ENCODE peak calls at places on chromosomes 13 and 19, in eight cellular contexts. Z is neural progenitor cell; L is amniotic stem cell; U is CD8-positive, alpha-beta memory T cell; R is GOT3; A is GM20000; W is PC-9; T is ureter. I is an unnamed sample.

GRCh38 chr19:35673121-35673804 is 6.9 kb downstream of the UPK1A start:
- DNase-seq in Z (peak), L (peak), U (no peak), R (no peak), A (peak), W (peak), T (no peak), I (peak)

GRCh38 chr13:50576156-50576555 is 267.3 kb downstream of the DLEU7 start:
- DNase-seq in Z (no peak), L (no peak), U (no peak), R (no peak), A (no peak), W (no peak), T (no peak), I (no peak)

GRCh38 chr19:33758541-33759013 is 38.1 kb upstream of the KCTD15 start:
- DNase-seq in Z (no peak), L (no peak), U (no peak), R (no peak), A (no peak), W (no peak), T (peak), I (no peak)

GRCh38 chr19:1041835-1042685 is 2.2 kb downstream of the ABCA7 start:
- DNase-seq in Z (no peak), L (no peak), U (no peak), R (peak), A (no peak), W (no peak), T (no peak), I (no peak)

GRCh38 chr19:17406887-17407196 is 1.4 kb upstream of the BST2 start:
- DNase-seq in Z (no peak), L (no peak), U (no peak), R (no peak), A (no peak), W (no peak), T (no peak), I (no peak)

GRCh38 chr19:33774751-33775150 is 21.9 kb upstream of the KCTD15 start:
- DNase-seq in Z (no peak), L (no peak), U (no peak), R (no peak), A (no peak), W (no peak), T (no peak), I (no peak)

GRCh38 chr19:37997911-37998344 is 90.9 kb downstream of the SIPA1L3 start:
- DNase-seq in Z (no peak), L (peak), U (no peak), R (no peak), A (no peak), W (no peak), T (no peak), I (no peak)

GRCh38 chr19:36257512-36257876 is 42.6 kb downstream of the ZNF146 start:
- DNase-seq in Z (no peak), L (no peak), U (no peak), R (no peak), A (no peak), W (no peak), T (peak), I (no peak)

GRCh38 chr13:111941845-111942447 is 125.0 kb upstream of the SOX1 start:
- DNase-seq in Z (no peak), L (no peak), U (no peak), R (no peak), A (no peak), W (no peak), T (no peak), I (no peak)